ENCODE peak calls at places on chromosomes 6 and 20, in five cellular contexts. L is uterus, N is keratinocyte, O is small intestine, J is ovary. G is an unnamed sample. For H3K4me1, the result is how much of the 10 kb centered on the place peaks cover.

GRCh38 chr6:22497299-22497698 is 72.1 kb upstream of the HDGFL1 start:
- DNase-seq in J (no peak), N (no peak), O (no peak), L (no peak), G (no peak)

GRCh38 chr20:25011831-25012241 is 19.3 kb upstream of the APMAP start:
- DNase-seq in O (no peak), J (peak), N (no peak), L (no peak), G (no peak)

GRCh38 chr6:150485559-150486517 is 113.8 kb upstream of the PLEKHG1 start:
- DNase-seq in N (no peak), J (no peak), O (no peak), L (no peak), G (no peak)

GRCh38 chr6:47846752-47847151 is 64.9 kb downstream of the OPN5 start:
- DNase-seq in O (no peak), L (no peak), N (no peak), J (no peak), G (no peak)

GRCh38 chr20:25017257-25017803 is 24.8 kb upstream of the APMAP start:
- DNase-seq in O (peak), J (no peak), N (peak), L (no peak), G (no peak)

GRCh38 chr6:12058164-12058926 is 46.2 kb downstream of the HIVEP1 start:
- DNase-seq in L (no peak), N (no peak), J (no peak), O (no peak), G (no peak)

GRCh38 chr6:154738561-154738961 is 5.3 kb downstream of the SCAF8 start:
- DNase-seq in O (no peak), J (no peak), L (no peak), N (no peak), G (no peak)

GRCh38 chr6:89776583-89777233 is 42.9 kb downstream of the MDN1 start:
- DNase-seq in N (no peak), O (peak), J (no peak), L (no peak), G (no peak)

GRCh38 chr6:47141166-47141565 is 99.0 kb upstream of the ADGRF1 start:
- DNase-seq in N (no peak), O (no peak), J (no peak), L (no peak), G (no peak)

GRCh38 chr6:160013987-160014868 is 45.3 kb downstream of the IGF2R start:
- DNase-seq in J (no peak), L (no peak), O (peak), N (no peak), G (peak)

GRCh38 chr6:133774356-133774755 is 114.6 kb upstream of the TCF21 start:
- DNase-seq in J (no peak), L (no peak), O (no peak), N (no peak), G (peak)

GRCh38 chr6:111239455-111239854 is 152.2 kb downstream of the SLC16A10 start:
- DNase-seq in J (no peak), N (no peak), L (no peak), O (no peak), G (no peak)

GRCh38 chr6:5762561-5762968 is 244.2 kb downstream of the NRN1 start:
- DNase-seq in L (peak), J (no peak), O (no peak), N (no peak), G (no peak)

GRCh38 chr6:166152660-166153059 is 15.0 kb downstream of the TBXT start:
- DNase-seq in J (no peak), O (no peak), N (no peak), L (no peak), G (no peak)

GRCh38 chr6:10964684-10965083 is 77.8 kb downstream of the SYCP2L start:
- DNase-seq in J (no peak), L (no peak), O (no peak), N (no peak), G (no peak)

GRCh38 chr20:6533828-6534388 is 233.6 kb upstream of the BMP2 start:
- DNase-seq in J (no peak), L (no peak), N (no peak), O (no peak), G (no peak)

GRCh38 chr6:69820018-69820417 is 23.2 kb upstream of the LMBRD1 start:
- DNase-seq in N (no peak), O (no peak), L (no peak), J (no peak), G (no peak)

GRCh38 chr20:20214757-20215275 is 153.1 kb upstream of the INSM1 start:
- DNase-seq in J (no peak), N (no peak), L (no peak), O (no peak), G (no peak)

GRCh38 chr6:29332676-29333075 is 31.2 kb downstream of the OR14J1 start:
- DNase-seq in O (no peak), L (no peak), J (no peak), N (no peak), G (no peak)

GRCh38 chr6:71082033-71082620 is 125.3 kb upstream of the B3GAT2 start:
- DNase-seq in O (no peak), N (no peak), L (no peak), J (no peak), G (no peak)

GRCh38 chr20:39910536-39910935 is 778.5 kb downstream of the MAFB start:
- DNase-seq in N (no peak), O (no peak), J (no peak), L (no peak), G (no peak)

GRCh38 chr20:13220857-13221297 is at the start of gene ISM1:
- DNase-seq in N (no peak), J (no peak), L (no peak), O (no peak), G (peak)

GRCh38 chr6:52544325-52545022 is 32.4 kb downstream of the TRAM2 start:
- DNase-seq in L (no peak), J (no peak), N (no peak), O (no peak), G (no peak)

GRCh38 chr6:79031821-79032590 is 46.0 kb downstream of the PHIP start:
- DNase-seq in L (no peak), O (no peak), J (no peak), N (no peak), G (no peak)

GRCh38 chr6:42692151-42692911 is 30.1 kb downstream of the PRPH2 start:
- DNase-seq in J (no peak), L (no peak), N (no peak), O (no peak), G (no peak)

GRCh38 chr6:168948990-168949531 is 304.6 kb downstream of the THBS2 start:
- DNase-seq in L (no peak), O (no peak), N (no peak), J (no peak), G (no peak)

GRCh38 chr20:18191336-18191735 is 53.7 kb downstream of the KAT14 start:
- DNase-seq in N (no peak), J (no peak), L (no peak), O (no peak), G (no peak)

GRCh38 chr20:1876975-1877603 is 18.1 kb upstream of the SIRPA start:
- DNase-seq in L (no peak), O (no peak), J (no peak), N (no peak), G (no peak)

GRCh38 chr20:38534756-38535155 is 46.2 kb upstream of the ADIG start:
- DNase-seq in J (no peak), L (no peak), N (no peak), O (no peak), G (no peak)

GRCh38 chr6:139977887-139978332 is 603.5 kb upstream of the CITED2 start:
- DNase-seq in O (no peak), N (no peak), L (no peak), J (no peak), G (no peak)

GRCh38 chr6:113437571-113437970 is 419.6 kb upstream of the MARCKS start:
- DNase-seq in J (no peak), L (no peak), N (no peak), O (no peak), G (no peak)

GRCh38 chr20:45970646-45971424 is 1.2 kb downstream of the ZNF335 start:
- DNase-seq in N (no peak), O (no peak), L (peak), J (no peak), G (no peak)

GRCh38 chr6:36113701-36114100 is 16.6 kb upstream of the MAPK13 start:
- DNase-seq in L (no peak), N (no peak), O (no peak), J (no peak), G (no peak)

GRCh38 chr6:125821825-125822281 is 31.1 kb downstream of the NCOA7 start:
- DNase-seq in N (no peak), J (no peak), L (peak), O (peak), G (no peak)

GRCh38 chr20:13221673-13222318 is 722 bp downstream of the ISM1 start:
- DNase-seq in O (peak), L (no peak), N (no peak), J (peak), G (peak)

GRCh38 chr6:28281288-28282064 is at the start of gene PGBD1:
- DNase-seq in L (peak), N (no peak), J (peak), O (peak), G (peak)

GRCh38 chr20:23092409-23092756 is 6.3 kb upstream of the CD93 start:
- DNase-seq in N (no peak), O (no peak), L (peak), J (no peak), G (no peak)

GRCh38 chr6:119052292-119052889 is 26.1 kb downstream of the FAM184A start:
- DNase-seq in L (no peak), J (no peak), N (no peak), O (no peak), G (peak)

GRCh38 chr20:10316582-10316981 is 98.0 kb downstream of the SNAP25 start:
- DNase-seq in L (no peak), O (peak), N (no peak), J (no peak), G (peak)

GRCh38 chr20:57638173-57638894 is 18.1 kb upstream of the ZBP1 start:
- DNase-seq in J (no peak), N (no peak), L (no peak), O (no peak), G (no peak)
- H3K4me3 ChIP-seq in J (no peak), N (no peak), L (no peak), O (no peak), G (no peak)

GRCh38 chr6:108591040-108591816 is 30.5 kb downstream of the FOXO3 start:
- DNase-seq in O (no peak), J (no peak), L (no peak), N (no peak), G (no peak)
- H3K4me1 ChIP-seq in O (under half), J (under half), L (half or more), N (half or more), G (under half)

GRCh38 chr6:161545741-161546140 is 271.9 kb upstream of the AGPAT4 start:
- DNase-seq in J (no peak), L (no peak), O (no peak), N (no peak), G (no peak)

GRCh38 chr6:161548713-161549112 is 274.9 kb upstream of the AGPAT4 start:
- DNase-seq in J (no peak), O (no peak), L (no peak), N (no peak), G (no peak)

GRCh38 chr6:161546632-161547031 is 272.8 kb upstream of the AGPAT4 start:
- DNase-seq in N (no peak), O (no peak), J (no peak), L (no peak), G (no peak)

GRCh38 chr6:161549977-161550655 is 276.3 kb upstream of the AGPAT4 start:
- DNase-seq in O (no peak), J (no peak), L (no peak), N (no peak), G (no peak)

DNA sequence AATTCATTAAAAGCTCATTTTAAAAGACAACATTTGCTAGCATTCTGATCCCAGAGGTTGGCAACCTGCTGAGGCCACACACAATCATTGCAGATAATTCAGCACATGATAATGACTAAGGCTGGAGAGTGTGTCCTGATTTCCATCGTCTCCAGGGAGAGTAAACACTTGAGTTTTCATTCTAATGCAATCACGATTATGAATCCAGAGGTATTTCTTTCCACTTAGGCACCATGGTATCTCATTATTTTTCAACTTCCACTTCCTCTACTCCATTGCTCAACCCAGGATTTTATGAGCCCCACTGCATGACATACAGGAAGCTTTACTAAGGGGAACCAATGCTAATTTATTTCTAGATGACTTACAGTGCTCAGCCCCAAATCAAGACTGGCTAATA is 273.8 kb upstream of the AGPAT4 start:
- DNase-seq in J (no peak), L (no peak), N (no peak), O (no peak), G (no peak)
- H3K27ac ChIP-seq in J (no peak), L (no peak), N (no peak), O (no peak), G (no peak)

GRCh38 chr6:32129297-32130088 is 595 bp downstream of the FKBPL start:
- DNase-seq in N (no peak), O (no peak), L (no peak), J (no peak), G (no peak)

GRCh38 chr6:32127717-32128592 is at the start of gene ATF6B:
- DNase-seq in J (peak), L (peak), O (peak), N (peak), G (peak)

GRCh38 chr6:32127409-32127716 is 683 bp downstream of the ATF6B start:
- DNase-seq in O (no peak), J (no peak), L (no peak), N (no peak), G (no peak)

GRCh38 chr6:32128751-32129296 is 778 bp upstream of the ATF6B start:
- DNase-seq in O (no peak), N (no peak), J (peak), L (no peak), G (no peak)

DNA sequence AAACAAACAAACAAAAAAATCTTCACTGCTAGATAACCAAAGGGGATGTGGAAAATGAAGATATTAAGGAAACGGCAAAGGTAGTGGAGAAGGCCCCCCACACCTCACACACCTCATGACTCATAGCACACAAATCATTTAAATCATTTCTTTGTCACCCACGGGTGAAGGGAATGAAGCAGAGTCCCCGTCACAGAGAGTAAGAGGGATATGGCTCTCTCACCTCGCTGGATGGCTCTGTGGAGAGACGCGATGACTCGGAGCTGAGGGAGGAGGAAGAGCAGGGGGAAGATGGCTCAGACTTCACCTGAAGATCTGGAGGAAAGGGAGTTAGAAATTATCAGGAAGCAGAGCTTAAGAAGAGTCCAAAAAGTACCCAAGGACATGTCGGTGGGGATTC is 1.2 kb downstream of the ATF6B start:
- DNase-seq in O (no peak), N (no peak), L (no peak), J (no peak), G (no peak)
- H3K4me3 ChIP-seq in O (no peak), N (peak), L (peak), J (peak), G (peak)

GRCh38 chr6:138349891-138350290 is 27.8 kb upstream of the SMIM28 start:
- DNase-seq in O (no peak), L (no peak), N (no peak), J (no peak), G (no peak)
- H3K4me1 ChIP-seq in O (under half), L (under half), N (under half), J (under half), G (under half)

DNA sequence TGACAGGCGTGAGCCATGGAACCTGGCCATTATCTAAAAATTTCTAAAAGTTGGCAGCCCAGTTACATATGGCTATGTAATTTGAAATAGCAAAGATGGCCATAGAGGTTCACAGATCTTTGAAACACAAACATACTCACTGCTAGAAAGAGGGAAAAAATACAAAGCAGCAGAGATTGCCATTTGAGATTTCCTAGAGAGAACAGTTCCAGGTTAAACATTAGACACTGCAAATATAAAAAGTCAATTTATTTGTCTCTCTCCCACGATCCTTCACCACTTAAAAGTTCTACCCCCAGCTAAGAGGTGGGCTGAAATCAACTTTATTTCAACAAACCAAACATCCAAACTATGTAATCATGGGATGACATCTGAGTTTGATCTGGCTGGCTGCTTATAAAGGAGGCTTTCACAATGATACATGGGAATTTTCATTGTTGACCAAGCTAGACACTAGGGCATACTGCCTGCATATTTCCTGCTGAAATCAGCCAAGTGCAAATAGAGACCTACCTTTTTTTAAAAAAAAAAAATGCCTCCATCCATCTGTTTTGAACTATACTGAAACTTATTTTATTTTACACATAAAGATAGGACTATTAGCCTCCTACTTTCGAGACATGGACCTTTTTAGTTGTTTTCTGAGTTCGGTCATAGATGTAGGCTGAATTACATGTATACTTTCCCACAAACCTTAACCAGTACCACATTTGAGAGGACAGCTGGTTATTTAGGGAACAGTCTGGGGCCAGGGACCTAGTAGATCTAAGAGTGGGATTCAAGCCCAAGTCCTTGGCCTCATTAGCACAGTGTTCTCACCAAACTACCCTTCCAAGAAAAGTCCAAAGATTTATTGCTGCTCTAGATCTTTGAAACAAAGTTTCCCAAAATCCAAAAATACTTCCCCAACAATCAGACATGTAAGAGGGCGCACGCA is 16.6 kb downstream of the DCDC2 start:
- DNase-seq in O (no peak), L (no peak), N (no peak), J (no peak), G (no peak)
- H3K27ac ChIP-seq in O (no peak), L (no peak), N (no peak), J (no peak), G (no peak)

GRCh38 chr6:143333749-143334520 is 116.6 kb downstream of the ADAT2 start:
- DNase-seq in N (peak), O (no peak), J (no peak), L (no peak), G (no peak)
- H3K4me3 ChIP-seq in N (peak), O (no peak), J (no peak), L (no peak), G (no peak)

GRCh38 chr6:35050291-35050987 is 90.7 kb downstream of the TCP11 start:
- DNase-seq in J (no peak), L (no peak), O (no peak), N (no peak), G (no peak)
- H3K4me1 ChIP-seq in J (under half), L (under half), O (under half), N (under half), G (under half)